ENCODE peak calls at places on chromosomes 6 and 20, in five cellular contexts. T is AG20443; A is hippocampal formation; G is effector CD4-positive, alpha-beta T cell; N is ACHN. X is an unnamed sample.

GRCh38 chr6:34460796-34461507 is 4.9 kb upstream of the PACSIN1 start:
- DNase-seq in T (peak; percentile 5), N (no peak), G (no peak), A (no peak), X (peak; percentile 44)

GRCh38 chr20:19817017-19817416 is 59.0 kb downstream of the RIN2 start:
- DNase-seq in N (no peak), G (no peak), A (no peak), T (peak; percentile 57), X (peak; percentile 87)

GRCh38 chr6:16326531-16326930 is 88.1 kb downstream of the GMPR start:
- DNase-seq in G (no peak), N (no peak), T (no peak), A (no peak), X (no peak)

GRCh38 chr20:63017826-63018411 is 11.2 kb upstream of the BHLHE23 start:
- DNase-seq in G (no peak), N (no peak), T (no peak), A (no peak), X (no peak)

GRCh38 chr6:87664943-87665342 is 37.1 kb downstream of the AKIRIN2 start:
- DNase-seq in N (no peak), T (no peak), A (no peak), G (no peak), X (no peak)

GRCh38 chr20:23658989-23659609 is 21.3 kb upstream of the CST3 start:
- DNase-seq in N (peak; percentile 66), A (no peak), G (no peak), T (no peak), X (no peak)

GRCh38 chr20:31633339-31633914 is 4.3 kb upstream of the COX4I2 start:
- DNase-seq in A (no peak), G (no peak), T (no peak), N (no peak), X (no peak)

GRCh38 chr6:53824714-53825113 is 29.9 kb downstream of the LRRC1 start:
- DNase-seq in N (no peak), T (no peak), G (no peak), A (no peak), X (no peak)

GRCh38 chr6:65248211-65248610 is 458.8 kb downstream of the EYS start:
- DNase-seq in A (no peak), G (no peak), T (no peak), N (no peak), X (no peak)

GRCh38 chr6:117549606-117550005 is 52.7 kb downstream of the GOPC start:
- DNase-seq in N (no peak), G (no peak), T (no peak), A (no peak), X (no peak)

GRCh38 chr6:170250451-170250850 is 40.4 kb downstream of the DLL1 start:
- DNase-seq in G (no peak), A (no peak), T (no peak), N (no peak), X (no peak)